ENCODE peak calls at places on chromosomes 5 and 9, in five cellular contexts. One of them, this sample, is unnamed.

GRCh38 chr5:76794871-76795270 is 24.0 kb upstream of the F2RL1 start:
- DNase-seq in SJCRH30: no peak
- DNase-seq in cardiac muscle cell: no peak
- DNase-seq in CD8-positive, alpha-beta T cell: no peak
- DNase-seq in AG20443: no peak
- DNase-seq in this sample: no peak

GRCh38 chr9:72703574-72703973 is 182.2 kb downstream of the TMC1 start:
- DNase-seq in SJCRH30: no peak
- DNase-seq in cardiac muscle cell: no peak
- DNase-seq in CD8-positive, alpha-beta T cell: no peak
- DNase-seq in AG20443: peak
- DNase-seq in this sample: peak

GRCh38 chr5:58439094-58439644 is 20.7 kb downstream of the PLK2 start:
- DNase-seq in SJCRH30: peak
- DNase-seq in cardiac muscle cell: peak
- DNase-seq in CD8-positive, alpha-beta T cell: no peak
- DNase-seq in AG20443: no peak
- DNase-seq in this sample: no peak

GRCh38 chr9:126301985-126302603 is 24.5 kb upstream of the MVB12B start:
- DNase-seq in SJCRH30: peak
- DNase-seq in cardiac muscle cell: peak
- DNase-seq in CD8-positive, alpha-beta T cell: peak
- DNase-seq in AG20443: peak
- DNase-seq in this sample: peak

GRCh38 chr5:126561908-126562307 is 33.1 kb downstream of the ALDH7A1 start:
- DNase-seq in SJCRH30: no peak
- DNase-seq in cardiac muscle cell: no peak
- DNase-seq in CD8-positive, alpha-beta T cell: no peak
- DNase-seq in AG20443: no peak
- DNase-seq in this sample: no peak

GRCh38 chr5:151159649-151160373 is 2.2 kb upstream of the ANXA6 start:
- DNase-seq in SJCRH30: no peak
- DNase-seq in cardiac muscle cell: no peak
- DNase-seq in CD8-positive, alpha-beta T cell: no peak
- DNase-seq in AG20443: no peak
- DNase-seq in this sample: no peak

GRCh38 chr5:143165049-143165448 is 238.4 kb downstream of the NR3C1 start:
- DNase-seq in SJCRH30: no peak
- DNase-seq in cardiac muscle cell: no peak
- DNase-seq in CD8-positive, alpha-beta T cell: no peak
- DNase-seq in AG20443: no peak
- DNase-seq in this sample: no peak

GRCh38 chr9:120723547-120723946 is 9.3 kb upstream of the MEGF9 start:
- DNase-seq in SJCRH30: no peak
- DNase-seq in cardiac muscle cell: no peak
- DNase-seq in CD8-positive, alpha-beta T cell: no peak
- DNase-seq in AG20443: peak
- DNase-seq in this sample: peak

GRCh38 chr9:37963936-37964739 is 60.2 kb upstream of the SLC25A51 start:
- DNase-seq in SJCRH30: peak
- DNase-seq in cardiac muscle cell: no peak
- DNase-seq in CD8-positive, alpha-beta T cell: no peak
- DNase-seq in AG20443: peak
- DNase-seq in this sample: peak

GRCh38 chr5:34519489-34520220 is 136.5 kb upstream of the RAI14 start:
- DNase-seq in SJCRH30: no peak
- DNase-seq in cardiac muscle cell: no peak
- DNase-seq in CD8-positive, alpha-beta T cell: no peak
- DNase-seq in AG20443: no peak
- DNase-seq in this sample: no peak

GRCh38 chr5:150350524-150351344 is 6.8 kb upstream of the TCOF1 start:
- DNase-seq in SJCRH30: peak
- DNase-seq in cardiac muscle cell: peak
- DNase-seq in CD8-positive, alpha-beta T cell: peak
- DNase-seq in AG20443: peak
- DNase-seq in this sample: peak

GRCh38 chr5:160656961-160657570 is 194.9 kb downstream of the ATP10B start:
- DNase-seq in SJCRH30: no peak
- DNase-seq in cardiac muscle cell: no peak
- DNase-seq in CD8-positive, alpha-beta T cell: no peak
- DNase-seq in AG20443: no peak
- DNase-seq in this sample: no peak

GRCh38 chr5:17089690-17090089 is 127.7 kb upstream of the BASP1 start:
- DNase-seq in SJCRH30: no peak
- DNase-seq in cardiac muscle cell: no peak
- DNase-seq in CD8-positive, alpha-beta T cell: no peak
- DNase-seq in AG20443: peak
- DNase-seq in this sample: peak

GRCh38 chr9:36772449-36773370 is 200.0 kb downstream of the MELK start:
- DNase-seq in SJCRH30: peak
- DNase-seq in cardiac muscle cell: peak
- DNase-seq in CD8-positive, alpha-beta T cell: no peak
- DNase-seq in AG20443: no peak
- DNase-seq in this sample: peak

GRCh38 chr5:29150840-29151239 is 2042.6 kb upstream of the CDH6 start:
- DNase-seq in SJCRH30: no peak
- DNase-seq in cardiac muscle cell: no peak
- DNase-seq in CD8-positive, alpha-beta T cell: no peak
- DNase-seq in AG20443: no peak
- DNase-seq in this sample: no peak

GRCh38 chr5:74452851-74453250 is 187.7 kb downstream of the ENC1 start:
- DNase-seq in SJCRH30: no peak
- DNase-seq in cardiac muscle cell: no peak
- DNase-seq in CD8-positive, alpha-beta T cell: no peak
- DNase-seq in AG20443: no peak
- DNase-seq in this sample: no peak